ENCODE peak calls at places on chromosomes 2 and 18, in seven cellular contexts. G, U, Q, B, L, M and O are unnamed samples.

GRCh38 chr2:22450831-22451230 is 934.1 kb upstream of the KLHL29 start:
- DNase-seq in G (no peak), U (no peak), Q (no peak), B (no peak), L (no peak), M (peak; percentile 56), O (no peak)

GRCh38 chr2:190986221-190986953 is 27.6 kb downstream of the STAT1 start:
- DNase-seq in G (no peak), U (no peak), Q (no peak), B (no peak), L (no peak), M (no peak), O (no peak)

GRCh38 chr2:186771850-186772463 is 77.0 kb downstream of the ZSWIM2 start:
- DNase-seq in G (no peak), U (no peak), Q (no peak), B (no peak), L (no peak), M (no peak), O (no peak)

GRCh38 chr18:6488956-6489355 is 74.2 kb upstream of the L3MBTL4 start:
- DNase-seq in G (no peak), U (no peak), Q (no peak), B (no peak), L (no peak), M (no peak), O (no peak)

GRCh38 chr2:233688341-233688740 is 4.3 kb upstream of the UGT1A6 start:
- DNase-seq in G (no peak), U (no peak), Q (no peak), B (no peak), L (no peak), M (no peak), O (no peak)

GRCh38 chr18:44927127-44927849 is 246.6 kb downstream of the SETBP1 start:
- DNase-seq in G (no peak), U (no peak), Q (no peak), B (no peak), L (no peak), M (no peak), O (no peak)

GRCh38 chr2:237264480-237265219 is 149.3 kb downstream of the COL6A3 start:
- DNase-seq in G (no peak), U (no peak), Q (no peak), B (peak; percentile 88), L (no peak), M (peak; percentile 63), O (no peak)

GRCh38 chr2:8505311-8505920 is 176.4 kb upstream of the ID2 start:
- DNase-seq in G (no peak), U (no peak), Q (no peak), B (no peak), L (no peak), M (peak; percentile 20), O (peak; percentile 13)

GRCh38 chr2:172333206-172333605 is 94.2 kb upstream of the ITGA6 start:
- DNase-seq in G (no peak), U (no peak), Q (no peak), B (no peak), L (no peak), M (no peak), O (no peak)

GRCh38 chr2:236512902-236513433 is 56.7 kb upstream of the ACKR3 start:
- DNase-seq in G (no peak), U (peak; percentile 57), Q (peak; percentile 83), B (peak; percentile 68), L (peak; percentile 75), M (peak; percentile 73), O (peak; percentile 75)

GRCh38 chr18:57441395-57441794 is 6.2 kb downstream of the ONECUT2 start:
- DNase-seq in G (no peak), U (peak; percentile 28), Q (no peak), B (peak; percentile 18), L (no peak), M (no peak), O (no peak)

DNA sequence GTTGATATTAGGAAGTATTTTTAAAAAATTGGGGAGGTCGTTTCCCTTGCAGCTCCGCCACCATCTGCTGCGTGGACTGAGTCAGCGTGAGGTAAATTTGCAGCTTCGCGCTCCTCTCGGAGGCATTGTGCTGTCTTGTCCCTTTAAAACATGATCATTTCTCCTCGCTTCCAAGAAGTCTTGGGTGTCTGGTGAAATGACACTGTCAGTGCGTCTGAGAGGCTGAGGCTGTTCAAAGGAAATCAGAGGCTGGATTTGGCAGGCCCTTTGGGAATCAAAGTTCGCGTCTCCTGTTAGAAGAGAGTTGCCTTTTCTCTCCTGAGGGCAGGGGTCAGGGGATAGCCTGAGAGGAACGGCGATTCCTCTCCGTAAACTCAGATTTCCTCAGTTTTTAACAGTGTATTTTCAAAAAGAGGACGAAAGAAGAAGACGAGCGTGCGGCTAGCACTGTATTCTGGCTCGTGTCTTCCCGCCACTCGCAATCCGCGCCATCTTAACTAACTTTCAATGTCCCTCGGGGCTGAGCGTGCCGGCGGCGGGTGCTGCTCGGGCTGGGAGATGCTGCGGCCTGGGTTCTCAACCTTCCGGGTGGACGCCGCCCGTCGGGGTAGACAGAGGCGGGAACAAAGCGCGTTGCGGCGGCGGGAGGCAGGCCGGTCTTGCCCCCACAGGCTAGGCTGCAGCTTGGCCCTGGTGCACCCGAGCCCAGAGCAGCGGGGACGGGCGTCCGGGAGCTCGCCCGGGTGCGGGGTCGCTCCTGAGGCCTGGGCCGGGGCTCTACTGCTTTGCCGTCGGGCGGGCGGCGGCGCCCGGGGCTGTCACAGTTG is 11.5 kb downstream of the TBR1 start:
- DNase-seq in G (no peak), U (peak; percentile 21), Q (no peak), B (no peak), L (no peak), M (no peak), O (no peak)
- H3K4me3 ChIP-seq in G (peak overlapping the region; percentile 54), U (peak overlapping the region; percentile 8), Q (peak overlapping the region; percentile 15), B (no peak overlapping the region), L (no peak overlapping the region), M (no peak overlapping the region), O (peak overlapping the region; percentile 28)

GRCh38 chr2:149132303-149132702 is 93.8 kb downstream of the LYPD6B start:
- DNase-seq in G (no peak), U (no peak), Q (no peak), B (no peak), L (no peak), M (no peak), O (no peak)

GRCh38 chr2:149125031-149125725 is 86.7 kb downstream of the LYPD6B start:
- DNase-seq in G (no peak), U (no peak), Q (no peak), B (no peak), L (no peak), M (no peak), O (peak; percentile 54)

GRCh38 chr2:149134335-149134923 is 95.9 kb downstream of the LYPD6B start:
- DNase-seq in G (no peak), U (no peak), Q (no peak), B (no peak), L (no peak), M (no peak), O (no peak)

GRCh38 chr2:149129433-149129832 is 90.9 kb downstream of the LYPD6B start:
- DNase-seq in G (no peak), U (no peak), Q (no peak), B (peak; percentile 30), L (no peak), M (no peak), O (no peak)
- H3K27ac ChIP-seq in G (no peak overlapping the region), U (no peak overlapping the region), Q (no peak overlapping the region), B (no peak overlapping the region), L (no peak overlapping the region), M (no peak overlapping the region), O (no peak overlapping the region)

DNA sequence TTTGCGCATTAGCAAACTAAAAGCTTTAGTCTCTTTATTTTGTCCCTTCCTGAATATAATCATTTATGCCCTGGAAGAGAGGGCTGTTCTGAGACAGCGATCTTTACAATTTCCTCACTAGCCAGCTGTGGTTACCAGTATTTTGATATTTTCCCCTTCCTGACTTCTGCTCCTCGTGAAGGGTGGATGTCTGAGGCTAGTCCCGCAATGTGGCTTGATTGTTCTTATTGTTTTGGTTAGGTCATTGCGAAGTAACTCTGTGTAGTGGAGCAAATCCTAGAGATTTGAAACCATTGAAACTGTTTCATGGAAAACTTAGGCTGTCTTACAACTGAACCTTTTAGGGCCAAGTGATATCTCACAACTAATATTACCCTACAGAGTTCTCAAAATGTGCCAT is 2.4 kb downstream of the MRPL33 start:
- DNase-seq in G (no peak), U (no peak), Q (no peak), B (no peak), L (no peak), M (no peak), O (no peak)
- H3K4me3 ChIP-seq in G (peak overlapping the region; percentile 81), U (no peak overlapping the region), Q (no peak overlapping the region), B (no peak overlapping the region), L (no peak overlapping the region), M (no peak overlapping the region), O (no peak overlapping the region)

GRCh38 chr2:164737612-164738081 is 104.0 kb downstream of the COBLL1 start:
- DNase-seq in G (no peak), U (peak; percentile 21), Q (peak; percentile 66), B (peak; percentile 72), L (no peak), M (peak; percentile 79), O (peak; percentile 63)

GRCh38 chr2:164742738-164743317 is 98.8 kb downstream of the COBLL1 start:
- DNase-seq in G (no peak), U (no peak), Q (no peak), B (no peak), L (no peak), M (no peak), O (peak; percentile 35)

GRCh38 chr2:164735309-164735919 is 106.2 kb downstream of the COBLL1 start:
- DNase-seq in G (no peak), U (no peak), Q (no peak), B (no peak), L (no peak), M (no peak), O (no peak)

GRCh38 chr2:164745012-164745797 is 96.4 kb downstream of the COBLL1 start:
- DNase-seq in G (no peak), U (no peak), Q (no peak), B (no peak), L (no peak), M (no peak), O (no peak)

GRCh38 chr2:164739966-164740365 is 101.7 kb downstream of the COBLL1 start:
- DNase-seq in G (no peak), U (no peak), Q (no peak), B (peak; percentile 50), L (no peak), M (no peak), O (no peak)
- H3K27ac ChIP-seq in G (peak overlapping the region; percentile 13), U (no peak overlapping the region), Q (no peak overlapping the region), B (no peak overlapping the region), L (no peak overlapping the region), M (peak overlapping the region; percentile 23), O (peak overlapping the region; percentile 27)

DNA sequence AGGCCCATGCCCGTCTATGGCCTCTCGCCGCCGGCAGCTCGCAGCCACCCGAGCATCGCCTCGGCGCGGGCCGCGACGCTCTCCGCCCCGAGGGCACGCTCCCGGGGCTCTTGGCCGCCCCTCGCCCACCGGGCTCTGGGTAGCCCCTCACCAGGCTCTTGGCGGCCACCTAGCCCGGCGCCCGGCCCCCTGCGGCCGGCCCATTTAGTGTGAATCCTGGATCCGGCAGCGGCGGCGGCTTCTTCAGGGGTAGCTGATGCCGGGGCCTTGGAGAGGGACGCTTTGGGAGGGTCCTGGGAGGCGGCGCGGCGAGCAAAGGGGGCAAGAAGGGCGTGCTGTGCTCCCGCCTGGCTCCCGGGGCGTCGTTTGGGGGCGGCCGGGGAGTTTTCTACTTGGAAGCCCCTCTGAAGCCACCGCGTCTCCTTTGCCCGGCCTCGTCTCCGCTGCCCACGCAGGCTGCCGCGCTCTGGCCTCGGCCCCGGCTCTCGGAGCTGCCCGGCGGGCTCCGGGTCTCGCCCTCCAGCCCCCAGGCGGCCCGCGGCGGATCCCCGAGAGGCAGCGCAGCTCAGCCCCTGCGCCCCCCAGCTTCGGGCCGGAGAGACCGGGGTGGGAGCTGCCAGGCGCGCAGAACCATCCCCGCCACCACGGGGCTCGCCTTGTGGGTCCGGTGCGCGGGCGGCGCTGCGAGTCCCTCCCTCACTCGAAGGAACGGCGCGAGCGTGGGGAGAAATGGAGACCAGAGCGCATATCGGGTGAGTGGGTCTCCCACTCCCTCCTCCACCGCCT is 521 bp downstream of the PIEZO2 start:
- DNase-seq in G (no peak), U (no peak), Q (no peak), B (peak; percentile 37), L (no peak), M (no peak), O (no peak)
- H3K4me3 ChIP-seq in G (peak overlapping the region; percentile 76), U (no peak overlapping the region), Q (peak overlapping the region; percentile 50), B (peak overlapping the region; percentile 33), L (no peak overlapping the region), M (peak overlapping the region; percentile 27), O (peak overlapping the region; percentile 45)